ENCODE peak calls at places on chromosome 3, in four cellular contexts. U, G, P and D are unnamed samples. For H3K9me2, the result is how much of the 10 kb centered on the place peaks cover.

GRCh38 chr3:184557348-184557950 is 4.1 kb upstream of the EPHB3 start:
- DNase-seq in U (no peak), P (no peak), G (no peak), D (no peak)

GRCh38 chr3:104578558-104578957 is 788.2 kb upstream of the ALCAM start:
- DNase-seq in G (no peak), U (no peak), P (no peak), D (no peak)

GRCh38 chr3:99683465-99683864 is 45.1 kb downstream of the COL8A1 start:
- DNase-seq in U (no peak), G (no peak), P (no peak), D (no peak)

GRCh38 chr3:10228248-10228950 is 19.9 kb upstream of the TATDN2 start:
- DNase-seq in G (no peak), U (no peak), P (peak), D (no peak)

GRCh38 chr3:151426337-151426648 is 34.6 kb downstream of the IGSF10 start:
- DNase-seq in G (peak), U (peak), P (no peak), D (no peak)

GRCh38 chr3:27454914-27455313 is 29.3 kb downstream of the SLC4A7 start:
- DNase-seq in P (peak), U (no peak), G (no peak), D (no peak)

GRCh38 chr3:153445817-153446216 is 283.8 kb downstream of the RAP2B start:
- DNase-seq in P (no peak), G (no peak), U (no peak), D (no peak)

GRCh38 chr3:159766563-159767185 is 222.0 kb upstream of the IL12A start:
- DNase-seq in P (peak), U (peak), G (no peak), D (no peak)

GRCh38 chr3:22951910-22952309 is 251.2 kb upstream of the UBE2E2 start:
- DNase-seq in U (no peak), P (no peak), G (no peak), D (no peak)

GRCh38 chr3:34676431-34676830 is 878.0 kb downstream of the PDCD6IP start:
- DNase-seq in G (no peak), P (peak), U (no peak), D (no peak)

GRCh38 chr3:131630117-131630516 is 127.3 kb upstream of the MRPL3 start:
- DNase-seq in P (peak), U (no peak), G (no peak), D (no peak)

GRCh38 chr3:45582407-45582806 is 12.1 kb upstream of the LIMD1 start:
- DNase-seq in P (peak), U (no peak), G (no peak), D (no peak)

GRCh38 chr3:159458982-159459381 is 529.7 kb upstream of the IL12A start:
- DNase-seq in G (no peak), U (no peak), P (peak), D (no peak)

GRCh38 chr3:108004647-108005046 is 86.2 kb downstream of the CD47 start:
- DNase-seq in U (no peak), P (no peak), G (no peak), D (no peak)

GRCh38 chr3:31462050-31462569 is 70.6 kb upstream of the STT3B start:
- DNase-seq in P (peak), G (no peak), U (no peak), D (no peak)

GRCh38 chr3:45210308-45211038 is 15.6 kb downstream of the TMEM158 start:
- DNase-seq in P (peak), G (peak), U (peak), D (peak)

GRCh38 chr3:157493627-157494550 is 9.3 kb downstream of the VEPH1 start:
- DNase-seq in G (peak), P (peak), U (peak), D (no peak)

GRCh38 chr3:21273256-21273999 is 477.6 kb downstream of the ZNF385D start:
- DNase-seq in G (no peak), U (peak), P (peak), D (no peak)

GRCh38 chr3:148950806-148951205 is 40.5 kb upstream of the GYG1 start:
- DNase-seq in G (peak), P (peak), U (peak), D (no peak)

GRCh38 chr3:8982509-8982908 is 19.2 kb upstream of the RAD18 start:
- DNase-seq in U (no peak), P (peak), G (no peak), D (no peak)

GRCh38 chr3:148087601-148088371 is 609.9 kb upstream of the AGTR1 start:
- DNase-seq in G (no peak), U (no peak), P (no peak), D (no peak)

GRCh38 chr3:115523467-115523866 is 99.8 kb upstream of the GAP43 start:
- DNase-seq in G (no peak), U (no peak), P (no peak), D (no peak)

GRCh38 chr3:48367201-48367600 is 4.8 kb upstream of the FBXW12 start:
- DNase-seq in U (no peak), P (no peak), G (no peak), D (no peak)

GRCh38 chr3:185824051-185824466 is 783 bp downstream of the IGF2BP2 start:
- DNase-seq in P (peak), U (peak), G (no peak), D (no peak)

GRCh38 chr3:37918627-37919026 is 56.9 kb downstream of the CTDSPL start:
- DNase-seq in P (no peak), U (no peak), G (no peak), D (no peak)

GRCh38 chr3:135558906-135559305 is 406.6 kb upstream of the PPP2R3A start:
- DNase-seq in G (no peak), P (no peak), U (no peak), D (no peak)

GRCh38 chr3:32963871-32964270 is 12.4 kb downstream of the CCR4 start:
- DNase-seq in P (no peak), G (no peak), U (no peak), D (no peak)

GRCh38 chr3:164465172-164465571 is 613.1 kb downstream of the SI start:
- DNase-seq in P (peak), U (no peak), G (no peak), D (no peak)

GRCh38 chr3:195441476-195441970 is 1.3 kb downstream of the ACAP2 start:
- DNase-seq in U (peak), G (no peak), P (peak), D (no peak)

GRCh38 chr3:79125313-79125984 is 642.3 kb downstream of the ROBO1 start:
- DNase-seq in U (no peak), G (no peak), P (no peak), D (no peak)

GRCh38 chr3:64685800-64686445 is 1.9 kb downstream of the ADAMTS9 start:
- DNase-seq in P (peak), G (peak), U (no peak), D (peak)
- TF ChIP-seq EZH2 in P (no peak), G (no peak), U (no peak), D (no peak)

DNA sequence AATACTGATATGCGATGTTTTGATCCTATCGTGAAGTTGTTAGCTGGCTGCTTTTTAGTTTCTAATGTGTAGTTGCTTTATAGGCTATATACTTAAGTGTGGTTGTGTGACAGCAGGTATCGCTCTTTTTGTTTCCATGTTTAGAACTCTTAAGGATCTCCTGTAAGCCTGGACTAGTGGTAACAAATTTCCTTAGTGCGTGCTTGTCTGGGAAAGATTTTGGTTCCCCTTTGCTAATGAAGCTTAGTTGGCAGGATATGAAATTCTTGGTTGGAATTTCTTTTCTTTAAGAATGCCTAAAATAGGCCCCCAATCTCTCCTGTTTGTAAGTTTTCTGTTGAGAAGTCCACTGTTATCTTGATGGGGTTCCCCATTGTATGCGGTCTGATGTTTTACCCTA is 173.6 kb downstream of the DOCK3 start:
- DNase-seq in P (no peak), U (no peak), G (no peak), D (no peak)
- H3K9me2 ChIP-seq in P (under half), U (under half), G (under half), D (under half)

DNA sequence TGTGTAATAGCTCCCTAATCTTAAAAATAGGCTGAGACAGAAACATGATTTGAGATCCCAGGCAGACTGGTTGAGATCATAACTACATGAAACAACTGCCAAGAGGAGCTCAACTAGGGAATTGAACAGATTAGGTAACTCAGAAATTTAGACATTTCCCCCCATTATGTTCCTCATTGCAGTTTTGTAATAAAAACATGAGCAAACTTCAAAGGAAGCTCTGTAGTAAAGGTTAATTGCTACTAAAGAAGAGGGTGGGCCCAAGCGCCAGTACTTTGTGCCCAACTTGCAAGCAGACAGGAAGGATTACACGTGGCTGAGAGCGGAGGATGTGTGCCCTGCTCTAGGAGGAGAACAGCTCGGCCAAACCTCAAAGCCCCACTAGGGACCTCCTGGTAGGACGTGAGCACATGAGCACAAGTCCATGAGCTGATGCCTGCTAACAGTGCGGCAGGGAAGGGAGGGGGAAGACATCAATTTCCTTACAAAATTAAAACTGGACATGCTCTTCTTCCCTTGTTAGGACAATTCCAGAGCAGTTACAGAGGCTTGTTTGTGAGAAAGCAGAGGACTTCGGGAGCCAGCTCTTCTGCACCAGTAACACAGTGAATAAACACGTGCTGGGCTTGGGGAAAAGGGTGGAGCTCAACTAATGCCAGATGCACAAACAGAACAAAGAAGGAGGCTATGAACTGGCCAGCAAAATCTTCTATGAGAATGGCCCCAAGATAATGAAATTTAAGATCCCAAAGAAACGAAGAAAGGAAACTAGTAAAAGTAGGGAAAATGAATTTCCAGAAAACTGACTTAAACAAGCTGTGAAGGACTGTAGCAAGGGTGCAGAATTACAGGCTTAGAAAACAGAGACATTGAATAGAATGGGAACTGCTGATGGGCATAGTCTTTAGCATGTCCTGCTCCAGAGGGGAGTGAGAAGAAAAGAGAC is 275.5 kb downstream of the MECOM start:
- DNase-seq in P (peak), G (no peak), U (peak), D (no peak)
- TF ChIP-seq EZH2 in P (no peak), G (no peak), U (no peak), D (no peak)

GRCh38 chr3:53635041-53635440 is 140.6 kb downstream of the CACNA1D start:
- DNase-seq in U (no peak), G (no peak), P (no peak), D (no peak)
- H3K9me2 ChIP-seq in U (under half), G (under half), P (under half), D (under half)

GRCh38 chr3:113214227-113214626 is 2.9 kb downstream of the BOC start:
- DNase-seq in P (no peak), U (no peak), G (no peak), D (no peak)

GRCh38 chr3:113212845-113213375 is 1.6 kb downstream of the BOC start:
- DNase-seq in G (no peak), P (peak), U (no peak), D (no peak)

GRCh38 chr3:113210608-113211369 is 568 bp upstream of the BOC start:
- DNase-seq in U (no peak), P (peak), G (no peak), D (no peak)

GRCh38 chr3:113211370-113212154 is at the start of gene BOC:
- DNase-seq in G (no peak), U (peak), P (peak), D (peak)

GRCh38 chr3:113212155-113212844 is 943 bp downstream of the BOC start:
- DNase-seq in U (no peak), P (peak), G (no peak), D (no peak)
- TF ChIP-seq EZH2 in U (no peak), P (no peak), G (no peak), D (no peak)

DNA sequence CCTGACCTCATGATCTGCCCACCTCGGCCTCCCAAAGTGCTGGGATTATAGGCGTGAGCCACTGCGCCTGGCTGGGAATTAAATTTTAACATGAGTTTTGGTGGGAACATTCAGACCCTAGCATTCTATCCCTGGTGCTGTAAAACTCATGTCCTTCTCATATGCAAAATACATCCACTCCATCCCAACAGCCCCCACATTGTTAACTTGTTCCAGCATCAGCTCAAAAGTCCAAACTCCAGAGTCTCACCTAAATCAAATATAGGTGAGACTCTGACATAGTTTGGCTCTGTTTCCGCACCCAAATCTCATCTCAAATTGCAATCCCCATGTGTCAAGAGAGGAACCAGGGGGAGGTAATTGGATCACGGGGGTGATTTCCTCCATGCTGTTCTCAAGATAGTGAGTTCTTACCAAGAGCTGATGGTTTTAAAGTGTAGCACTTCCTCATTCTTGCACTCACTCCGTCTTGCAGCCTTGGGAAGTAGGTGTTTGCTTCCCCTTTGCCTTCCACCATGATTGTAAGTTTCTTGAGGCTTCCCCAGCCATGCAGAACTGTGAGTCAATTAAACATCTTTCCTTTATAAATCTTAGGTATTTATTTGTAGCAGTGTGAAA is 96.2 kb upstream of the PLCL2 start:
- DNase-seq in U (no peak), G (no peak), P (no peak), D (no peak)
- H3K9me2 ChIP-seq in U (under half), G (under half), P (under half), D (under half)